ENCODE peak calls at places on chromosomes 12 and 14, in six cellular contexts. G, A, J, N, I and R are unnamed samples.

GRCh38 chr14:23430733-23431105 is 4.7 kb downstream of the MYH7 start:
- DNase-seq in G (peak; percentile 8), A (no peak), J (no peak), N (no peak), I (no peak), R (peak; percentile 8)

GRCh38 chr12:52616680-52617402 is 1.5 kb downstream of the KRT73 start:
- DNase-seq in G (no peak), A (no peak), J (no peak), N (no peak), I (no peak), R (no peak)

GRCh38 chr12:4224211-4224878 is 49.2 kb upstream of the CCND2 start:
- DNase-seq in G (no peak), A (no peak), J (no peak), N (no peak), I (no peak), R (no peak)

GRCh38 chr12:53054112-53054878 is 4.4 kb downstream of the TNS2 start:
- DNase-seq in G (peak; percentile 87), A (peak; percentile 71), J (peak; percentile 94), N (peak; percentile 90), I (peak; percentile 89), R (peak; percentile 97)

GRCh38 chr14:90819734-90820393 is 3.6 kb upstream of the TTC7B start:
- DNase-seq in G (no peak), A (no peak), J (no peak), N (no peak), I (peak; percentile 21), R (no peak)

GRCh38 chr14:68800361-68800760 is 7.5 kb upstream of the ZFP36L1 start:
- DNase-seq in G (peak; percentile 38), A (no peak), J (no peak), N (peak; percentile 61), I (no peak), R (no peak)

GRCh38 chr12:15278816-15279658 is 43.3 kb upstream of the PTPRO start:
- DNase-seq in G (peak; percentile 81), A (peak; percentile 66), J (no peak), N (peak; percentile 72), I (peak; percentile 25), R (peak; percentile 7)

GRCh38 chr12:129550353-129550752 is 353.5 kb downstream of the TMEM132D start:
- DNase-seq in G (no peak), A (no peak), J (no peak), N (no peak), I (no peak), R (no peak)

GRCh38 chr14:81169711-81170103 is 51.1 kb downstream of the GTF2A1 start:
- DNase-seq in G (no peak), A (no peak), J (no peak), N (peak; percentile 14), I (no peak), R (peak; percentile 31)

GRCh38 chr12:119784673-119785072 is 92.4 kb downstream of the CIT start:
- DNase-seq in G (no peak), A (no peak), J (no peak), N (no peak), I (no peak), R (no peak)

GRCh38 chr12:119780786-119781434 is 96.2 kb downstream of the CIT start:
- DNase-seq in G (peak; percentile 65), A (peak; percentile 40), J (no peak), N (peak; percentile 58), I (peak; percentile 71), R (no peak)

GRCh38 chr12:119781804-119782203 is 95.3 kb downstream of the CIT start:
- DNase-seq in G (no peak), A (no peak), J (no peak), N (no peak), I (no peak), R (no peak)

GRCh38 chr12:119786539-119786938 is 90.6 kb downstream of the CIT start:
- DNase-seq in G (no peak), A (no peak), J (no peak), N (no peak), I (no peak), R (no peak)

GRCh38 chr12:119783787-119784186 is 93.3 kb downstream of the CIT start:
- DNase-seq in G (no peak), A (no peak), J (no peak), N (no peak), I (no peak), R (peak; percentile 3)
- TF ChIP-seq CTCF in G (no peak), A (no peak), J (no peak), N (no peak), I (no peak), R (no peak)

GRCh38 chr12:62284749-62285148 is 24.5 kb downstream of the USP15 start:
- DNase-seq in G (no peak), A (no peak), J (no peak), N (no peak), I (no peak), R (no peak)
- TF ChIP-seq CTCF in G (no peak), A (no peak), J (no peak), N (no peak), I (no peak), R (no peak)

GRCh38 chr12:75511116-75512048 is at the start of gene KRR1:
- DNase-seq in G (peak; percentile 99), A (peak; percentile 96), J (peak; percentile 49), N (peak; percentile 99), I (peak; percentile 90), R (peak; percentile 95)
- TF ChIP-seq CTCF in G (no peak), A (no peak), J (no peak), N (no peak), I (no peak), R (no peak)

GRCh38 chr14:94555991-94556390 is 5.3 kb upstream of the SERPINA4 start:
- DNase-seq in G (no peak), A (no peak), J (no peak), N (no peak), I (no peak), R (no peak)
- TF ChIP-seq CTCF in G (no peak), A (no peak), J (no peak), N (no peak), I (no peak), R (no peak)